ENCODE peak calls at places on chromosomes 16 and 17, in seven cellular contexts. C is mesendoderm, W is IMR-90, V is trophoblast cell, X is neuronal stem cell, D is H9, I is mesenchymal stem cell. E is an unnamed sample.

GRCh38 chr16:85490971-85491771 is 122.0 kb upstream of the GSE1 start:
- DNase-seq in C (peak; percentile 56), W (no peak), V (no peak), X (no peak), D (peak; percentile 60), I (no peak), E (no peak)

GRCh38 chr16:1793578-1794220 is at the start of gene IGFALS:
- DNase-seq in C (no peak), W (no peak), V (no peak), X (no peak), D (no peak), I (no peak), E (no peak)

GRCh38 chr16:70715113-70715711 is 29.4 kb upstream of the MTSS2 start:
- DNase-seq in C (peak; percentile 69), W (peak; percentile 98), V (peak; percentile 30), X (no peak), D (no peak), I (peak; percentile 91), E (no peak)

GRCh38 chr16:17063156-17063555 is 407.6 kb downstream of the XYLT1 start:
- DNase-seq in C (no peak), W (no peak), V (no peak), X (no peak), D (no peak), I (no peak), E (no peak)

GRCh38 chr16:12449795-12450194 is 353.9 kb downstream of the CPPED1 start:
- DNase-seq in C (no peak), W (peak; percentile 24), V (no peak), X (no peak), D (no peak), I (no peak), E (no peak)

GRCh38 chr17:77496831-77497577 is 356.2 kb downstream of the SEC14L1 start:
- DNase-seq in C (no peak), W (no peak), V (no peak), X (no peak), D (no peak), I (no peak), E (no peak)

GRCh38 chr17:44970136-44970737 is 2.1 kb upstream of the C1QL1 start:
- DNase-seq in C (peak; percentile 49), W (no peak), V (no peak), X (no peak), D (peak; percentile 72), I (peak; percentile 46), E (no peak)

GRCh38 chr17:44595216-44595775 is 38.0 kb downstream of the FZD2 start:
- DNase-seq in C (no peak), W (no peak), V (no peak), X (no peak), D (no peak), I (no peak), E (no peak)

GRCh38 chr17:21199311-21199710 is 14.7 kb downstream of the TMEM11 start:
- DNase-seq in C (peak; percentile 74), W (no peak), V (peak; percentile 55), X (no peak), D (peak; percentile 84), I (peak; percentile 70), E (peak; percentile 65)

GRCh38 chr17:79843475-79843916 is 4.3 kb upstream of the CBX4 start:
- DNase-seq in C (no peak), W (no peak), V (no peak), X (no peak), D (no peak), I (no peak), E (peak; percentile 77)

GRCh38 chr17:2128011-2128410 is 73.1 kb downstream of the HIC1 start:
- DNase-seq in C (no peak), W (no peak), V (no peak), X (no peak), D (no peak), I (no peak), E (no peak)

GRCh38 chr17:58587713-58588117 is 73.3 kb upstream of the MTMR4 start:
- DNase-seq in C (peak; percentile 83), W (peak; percentile 27), V (peak; percentile 54), X (peak; percentile 64), D (peak; percentile 94), I (peak; percentile 54), E (peak; percentile 70)

GRCh38 chr16:47258874-47259461 is 115.2 kb upstream of the NETO2 start:
- DNase-seq in C (peak; percentile 50), W (peak; percentile 14), V (no peak), X (no peak), D (peak; percentile 31), I (peak; percentile 31), E (no peak)

GRCh38 chr17:6551909-6552768 is 4.2 kb downstream of the PITPNM3 start:
- DNase-seq in C (no peak), W (no peak), V (no peak), X (no peak), D (no peak), I (no peak), E (no peak)

GRCh38 chr17:77609553-77610517 is 348.7 kb upstream of the TNRC6C start:
- DNase-seq in C (no peak), W (no peak), V (no peak), X (no peak), D (peak; percentile 25), I (no peak), E (peak; percentile 28)

GRCh38 chr17:6374761-6375312 is 60.1 kb downstream of the AIPL1 start:
- DNase-seq in C (peak; percentile 49), W (peak; percentile 61), V (no peak), X (peak; percentile 52), D (peak; percentile 71), I (peak; percentile 90), E (peak; percentile 61)

GRCh38 chr17:7261377-7262191 is 694 bp downstream of the CLDN7 start:
- DNase-seq in C (peak; percentile 39), W (no peak), V (peak; percentile 65), X (no peak), D (no peak), I (no peak), E (no peak)

GRCh38 chr17:66625321-66625767 is 209.6 kb upstream of the CACNG5 start:
- DNase-seq in C (peak; percentile 45), W (peak; percentile 49), V (no peak), X (peak; percentile 14), D (no peak), I (peak; percentile 56), E (no peak)

GRCh38 chr17:9021985-9022552 is 759 bp downstream of the NTN1 start:
- DNase-seq in C (no peak), W (peak; percentile 4), V (no peak), X (peak; percentile 36), D (peak; percentile 58), I (peak; percentile 14), E (no peak)

GRCh38 chr17:7560172-7561027 is 1.3 kb upstream of the SENP3 start:
- DNase-seq in C (peak; percentile 91), W (peak; percentile 49), V (peak; percentile 74), X (peak; percentile 67), D (peak; percentile 94), I (peak; percentile 72), E (peak; percentile 90)

GRCh38 chr16:56779956-56780355 is 50.0 kb downstream of the NUP93 start:
- DNase-seq in C (no peak), W (no peak), V (no peak), X (no peak), D (no peak), I (no peak), E (no peak)

GRCh38 chr17:60717814-60718213 is 40.2 kb downstream of the BCAS3 start:
- DNase-seq in C (no peak), W (no peak), V (no peak), X (no peak), D (no peak), I (no peak), E (no peak)

GRCh38 chr17:75876190-75876937 is 2.0 kb downstream of the TRIM47 start:
- DNase-seq in C (peak; percentile 74), W (no peak), V (no peak), X (no peak), D (peak; percentile 86), I (peak; percentile 18), E (peak; percentile 73)

GRCh38 chr16:23026777-23027362 is 122.4 kb downstream of the USP31 start:
- DNase-seq in C (peak; percentile 70), W (peak; percentile 25), V (no peak), X (peak; percentile 59), D (peak; percentile 54), I (peak; percentile 10), E (no peak)

GRCh38 chr17:3685174-3685812 is 10.7 kb downstream of the P2RX5 start:
- DNase-seq in C (no peak), W (no peak), V (no peak), X (no peak), D (no peak), I (no peak), E (no peak)

GRCh38 chr16:5056347-5056746 is 9.4 kb downstream of the C16orf89 start:
- DNase-seq in C (peak; percentile 81), W (no peak), V (no peak), X (no peak), D (peak; percentile 81), I (peak; percentile 14), E (no peak)

DNA sequence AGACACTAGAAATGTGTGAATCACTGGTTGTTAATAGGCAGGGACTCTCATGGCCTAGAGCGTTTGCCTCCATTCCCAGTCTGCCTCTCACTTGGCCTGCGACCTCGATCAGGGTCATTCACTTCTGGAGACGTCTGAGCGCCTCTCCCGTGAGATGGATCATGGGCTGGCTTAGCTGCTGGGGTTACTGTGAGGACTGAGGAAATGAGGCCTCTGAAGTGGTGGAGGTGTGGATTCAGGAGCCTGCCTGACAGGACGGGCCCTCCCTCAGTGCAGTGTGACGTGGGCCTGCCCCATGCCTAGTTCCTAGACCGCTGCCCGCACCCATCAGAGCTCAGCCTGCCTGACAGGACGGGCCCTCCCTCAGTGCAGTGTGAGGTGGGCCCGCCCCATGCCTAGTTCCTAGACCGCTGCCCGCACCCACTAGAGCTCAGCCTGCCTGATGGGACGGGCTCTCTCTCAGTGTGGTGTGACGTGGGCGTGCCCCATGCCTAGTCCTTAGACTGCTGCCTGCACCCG is 61.9 kb downstream of the BANP start:
- DNase-seq in C (no peak), W (peak; percentile 11), V (no peak), X (no peak), D (no peak), I (peak; percentile 77), E (no peak)
- H2BK120ac ChIP-seq in C (no peak overlapping the region), W (peak overlapping the region; percentile 16), V (no peak overlapping the region), X (no peak overlapping the region), D (no peak overlapping the region), I (no peak overlapping the region), E (no peak overlapping the region)

GRCh38 chr16:30137897-30138296 is 14.9 kb upstream of the MAPK3 start:
- DNase-seq in C (no peak), W (no peak), V (no peak), X (no peak), D (no peak), I (no peak), E (no peak)
- H3K27ac ChIP-seq in C (no peak overlapping the region), W (no peak overlapping the region), V (no peak overlapping the region), X (no peak overlapping the region), D (no peak overlapping the region), I (no peak overlapping the region), E (no peak overlapping the region)

DNA sequence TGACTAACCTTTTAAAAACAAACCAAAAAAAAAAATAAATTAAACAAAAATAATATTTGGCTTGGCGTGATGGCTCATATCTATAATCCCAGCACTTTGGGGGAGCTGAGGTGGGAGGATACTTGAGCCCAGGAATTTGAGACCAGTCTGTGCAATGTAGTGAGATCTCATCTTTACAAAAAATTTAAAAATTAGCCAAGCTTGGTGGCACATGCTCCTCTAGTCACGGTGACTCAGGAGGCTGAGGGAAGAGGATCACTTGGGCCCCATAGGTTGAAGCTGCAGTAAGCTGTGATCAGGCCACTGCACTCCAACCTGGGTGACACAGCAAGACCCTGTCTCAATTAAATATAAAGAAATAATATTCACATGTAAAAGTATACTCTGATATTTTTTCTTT is 12.2 kb downstream of the GNGT2 start:
- DNase-seq in C (no peak), W (no peak), V (no peak), X (no peak), D (no peak), I (no peak), E (no peak)
- H2BK120ac ChIP-seq in C (no peak overlapping the region), W (no peak overlapping the region), V (no peak overlapping the region), X (no peak overlapping the region), D (no peak overlapping the region), I (no peak overlapping the region), E (no peak overlapping the region)

GRCh38 chr17:39820541-39820940 is 43.6 kb downstream of the IKZF3 start:
- DNase-seq in C (peak; percentile 70), W (no peak), V (no peak), X (peak; percentile 17), D (no peak), I (no peak), E (no peak)
- H3K27ac ChIP-seq in C (no peak overlapping the region), W (no peak overlapping the region), V (no peak overlapping the region), X (no peak overlapping the region), D (no peak overlapping the region), I (no peak overlapping the region), E (no peak overlapping the region)

E was measured in H1.